ENCODE peak calls at places on chromosome 7, in nine cellular contexts. One of them, this sample, is unnamed. For H3K4me1 and H3K9me3, the result is how much of the 10 kb centered on the place peaks cover.

GRCh38 chr7:135193615-135194081 is 17.7 kb downstream of the WDR91 start:
- DNase-seq in A549: no peak
- DNase-seq in IMR-90: peak
- DNase-seq in sigmoid colon: no peak
- DNase-seq in uterus: no peak
- DNase-seq in endothelial cell of umbilical vein: no peak
- DNase-seq in body of pancreas: no peak
- DNase-seq in right lobe of liver: no peak
- DNase-seq in ovary: peak
- DNase-seq in this sample: no peak

GRCh38 chr7:38306136-38306535 is 32.7 kb upstream of the TARP start:
- DNase-seq in A549: no peak
- DNase-seq in IMR-90: peak
- DNase-seq in sigmoid colon: no peak
- DNase-seq in uterus: no peak
- DNase-seq in endothelial cell of umbilical vein: no peak
- DNase-seq in body of pancreas: no peak
- DNase-seq in right lobe of liver: no peak
- DNase-seq in ovary: no peak
- DNase-seq in this sample: no peak

GRCh38 chr7:149856-150636 is 42.3 kb upstream of the FAM20C start:
- DNase-seq in A549: no peak
- DNase-seq in IMR-90: no peak
- DNase-seq in sigmoid colon: peak
- DNase-seq in uterus: no peak
- DNase-seq in endothelial cell of umbilical vein: no peak
- DNase-seq in body of pancreas: peak
- DNase-seq in right lobe of liver: peak
- DNase-seq in ovary: no peak
- DNase-seq in this sample: peak

GRCh38 chr7:47578581-47579270 is 3.2 kb downstream of the TNS3 start:
- DNase-seq in A549: no peak
- DNase-seq in IMR-90: peak
- DNase-seq in sigmoid colon: no peak
- DNase-seq in uterus: no peak
- DNase-seq in endothelial cell of umbilical vein: peak
- DNase-seq in body of pancreas: no peak
- DNase-seq in right lobe of liver: no peak
- DNase-seq in ovary: no peak
- DNase-seq in this sample: no peak

GRCh38 chr7:158498443-158499108 is 89.0 kb downstream of the PTPRN2 start:
- DNase-seq in A549: no peak
- DNase-seq in IMR-90: no peak
- DNase-seq in sigmoid colon: no peak
- DNase-seq in uterus: no peak
- DNase-seq in endothelial cell of umbilical vein: no peak
- DNase-seq in body of pancreas: no peak
- DNase-seq in right lobe of liver: no peak
- DNase-seq in ovary: no peak
- DNase-seq in this sample: no peak

GRCh38 chr7:135801877-135802276 is 53.3 kb upstream of the FAM180A start:
- DNase-seq in A549: no peak
- DNase-seq in IMR-90: no peak
- DNase-seq in sigmoid colon: no peak
- DNase-seq in uterus: no peak
- DNase-seq in endothelial cell of umbilical vein: no peak
- DNase-seq in body of pancreas: no peak
- DNase-seq in right lobe of liver: no peak
- DNase-seq in ovary: no peak
- DNase-seq in this sample: peak

GRCh38 chr7:150903627-150904026 is 51.3 kb downstream of the AOC1 start:
- DNase-seq in A549: no peak
- DNase-seq in IMR-90: peak
- DNase-seq in sigmoid colon: peak
- DNase-seq in uterus: peak
- DNase-seq in endothelial cell of umbilical vein: peak
- DNase-seq in body of pancreas: peak
- DNase-seq in right lobe of liver: no peak
- DNase-seq in ovary: no peak
- DNase-seq in this sample: peak

GRCh38 chr7:110090113-110090820 is 1000.7 kb upstream of the LRRN3 start:
- DNase-seq in A549: no peak
- DNase-seq in IMR-90: peak
- DNase-seq in sigmoid colon: no peak
- DNase-seq in uterus: no peak
- DNase-seq in endothelial cell of umbilical vein: peak
- DNase-seq in body of pancreas: no peak
- DNase-seq in right lobe of liver: no peak
- DNase-seq in ovary: no peak
- DNase-seq in this sample: no peak

GRCh38 chr7:134900430-134900876 is 85.9 kb upstream of the AGBL3 start:
- DNase-seq in A549: no peak
- DNase-seq in IMR-90: no peak
- DNase-seq in sigmoid colon: no peak
- DNase-seq in uterus: no peak
- DNase-seq in endothelial cell of umbilical vein: no peak
- DNase-seq in body of pancreas: no peak
- DNase-seq in right lobe of liver: no peak
- DNase-seq in ovary: no peak
- DNase-seq in this sample: no peak

GRCh38 chr7:50832744-50833143 is 50.0 kb upstream of the GRB10 start:
- DNase-seq in A549: peak
- DNase-seq in IMR-90: peak
- DNase-seq in sigmoid colon: no peak
- DNase-seq in uterus: no peak
- DNase-seq in endothelial cell of umbilical vein: no peak
- DNase-seq in body of pancreas: no peak
- DNase-seq in right lobe of liver: no peak
- DNase-seq in ovary: no peak
- DNase-seq in this sample: no peak

GRCh38 chr7:148114807-148115206 is 475.8 kb upstream of the C7orf33 start:
- DNase-seq in A549: no peak
- DNase-seq in IMR-90: no peak
- DNase-seq in sigmoid colon: no peak
- DNase-seq in uterus: no peak
- DNase-seq in endothelial cell of umbilical vein: no peak
- DNase-seq in body of pancreas: no peak
- DNase-seq in right lobe of liver: no peak
- DNase-seq in ovary: no peak
- DNase-seq in this sample: no peak

GRCh38 chr7:5382281-5383041 is 41.2 kb downstream of the TNRC18 start:
- DNase-seq in A549: no peak
- DNase-seq in IMR-90: peak
- DNase-seq in sigmoid colon: peak
- DNase-seq in uterus: peak
- DNase-seq in endothelial cell of umbilical vein: no peak
- DNase-seq in body of pancreas: no peak
- DNase-seq in right lobe of liver: no peak
- DNase-seq in ovary: peak
- DNase-seq in this sample: no peak

GRCh38 chr7:129225931-129226572 is 1.2 kb downstream of the AHCYL2 start:
- DNase-seq in A549: no peak
- DNase-seq in IMR-90: peak
- DNase-seq in sigmoid colon: no peak
- DNase-seq in uterus: no peak
- DNase-seq in endothelial cell of umbilical vein: no peak
- DNase-seq in body of pancreas: no peak
- DNase-seq in right lobe of liver: no peak
- DNase-seq in ovary: no peak
- DNase-seq in this sample: no peak

GRCh38 chr7:38594931-38595330 is 36.2 kb downstream of the AMPH start:
- DNase-seq in A549: no peak
- DNase-seq in IMR-90: no peak
- DNase-seq in sigmoid colon: no peak
- DNase-seq in uterus: no peak
- DNase-seq in endothelial cell of umbilical vein: no peak
- DNase-seq in body of pancreas: no peak
- DNase-seq in right lobe of liver: no peak
- DNase-seq in ovary: no peak
- DNase-seq in this sample: no peak

GRCh38 chr7:1544896-1545416 is 11.0 kb downstream of the TMEM184A start:
- DNase-seq in A549: no peak
- DNase-seq in IMR-90: no peak
- DNase-seq in sigmoid colon: no peak
- DNase-seq in uterus: no peak
- DNase-seq in endothelial cell of umbilical vein: no peak
- DNase-seq in body of pancreas: no peak
- DNase-seq in right lobe of liver: no peak
- DNase-seq in ovary: no peak
- DNase-seq in this sample: no peak

GRCh38 chr7:71507665-71508064 is 375.7 kb downstream of the GALNT17 start:
- DNase-seq in A549: no peak
- DNase-seq in IMR-90: no peak
- DNase-seq in sigmoid colon: no peak
- DNase-seq in uterus: no peak
- DNase-seq in endothelial cell of umbilical vein: no peak
- DNase-seq in body of pancreas: no peak
- DNase-seq in right lobe of liver: no peak
- DNase-seq in ovary: no peak
- DNase-seq in this sample: no peak

GRCh38 chr7:65927489-65928448 is 54.2 kb downstream of the GUSB start:
- DNase-seq in A549: no peak
- DNase-seq in IMR-90: no peak
- DNase-seq in sigmoid colon: no peak
- DNase-seq in uterus: no peak
- DNase-seq in endothelial cell of umbilical vein: no peak
- DNase-seq in body of pancreas: no peak
- DNase-seq in right lobe of liver: no peak
- DNase-seq in ovary: no peak
- DNase-seq in this sample: no peak
- TF ChIP-seq POLR2A in A549: no peak
- TF ChIP-seq POLR2A in IMR-90: no peak
- TF ChIP-seq POLR2A in sigmoid colon: no peak
- TF ChIP-seq POLR2A in uterus: no peak
- TF ChIP-seq POLR2A in endothelial cell of umbilical vein: no peak
- TF ChIP-seq POLR2A in body of pancreas: no peak
- TF ChIP-seq POLR2A in right lobe of liver: no peak
- TF ChIP-seq POLR2A in ovary: no peak
- TF ChIP-seq POLR2A in this sample: no peak

GRCh38 chr7:27113991-27114866 is 11.7 kb upstream of the HOXA2 start:
- DNase-seq in A549: peak
- DNase-seq in IMR-90: peak
- DNase-seq in sigmoid colon: peak
- DNase-seq in uterus: peak
- DNase-seq in endothelial cell of umbilical vein: peak
- DNase-seq in body of pancreas: no peak
- DNase-seq in right lobe of liver: peak
- DNase-seq in ovary: peak
- DNase-seq in this sample: no peak
- H3K4me1 ChIP-seq in A549: half or more
- H3K4me1 ChIP-seq in IMR-90: under half
- H3K4me1 ChIP-seq in sigmoid colon: half or more
- H3K4me1 ChIP-seq in uterus: under half
- H3K4me1 ChIP-seq in endothelial cell of umbilical vein: half or more
- H3K4me1 ChIP-seq in body of pancreas: under half
- H3K4me1 ChIP-seq in right lobe of liver: under half
- H3K4me1 ChIP-seq in ovary: under half
- H3K4me1 ChIP-seq in this sample: under half

GRCh38 chr7:34137176-34137575 is 231.8 kb downstream of the BMPER start:
- DNase-seq in A549: no peak
- DNase-seq in IMR-90: peak
- DNase-seq in sigmoid colon: no peak
- DNase-seq in uterus: no peak
- DNase-seq in endothelial cell of umbilical vein: no peak
- DNase-seq in body of pancreas: no peak
- DNase-seq in right lobe of liver: no peak
- DNase-seq in ovary: no peak
- DNase-seq in this sample: no peak
- H3K9me3 ChIP-seq in A549: under half
- H3K9me3 ChIP-seq in IMR-90: under half
- H3K9me3 ChIP-seq in sigmoid colon: under half
- H3K9me3 ChIP-seq in uterus: under half
- H3K9me3 ChIP-seq in endothelial cell of umbilical vein: under half
- H3K9me3 ChIP-seq in body of pancreas: under half
- H3K9me3 ChIP-seq in right lobe of liver: under half
- H3K9me3 ChIP-seq in ovary: under half
- H3K9me3 ChIP-seq in this sample: under half

GRCh38 chr7:31796375-31796774 is 109.4 kb downstream of the PPP1R17 start:
- DNase-seq in A549: no peak
- DNase-seq in IMR-90: peak
- DNase-seq in sigmoid colon: no peak
- DNase-seq in uterus: no peak
- DNase-seq in endothelial cell of umbilical vein: no peak
- DNase-seq in body of pancreas: no peak
- DNase-seq in right lobe of liver: no peak
- DNase-seq in ovary: no peak
- DNase-seq in this sample: no peak

GRCh38 chr7:31788891-31789680 is 102.1 kb downstream of the PPP1R17 start:
- DNase-seq in A549: no peak
- DNase-seq in IMR-90: peak
- DNase-seq in sigmoid colon: no peak
- DNase-seq in uterus: no peak
- DNase-seq in endothelial cell of umbilical vein: no peak
- DNase-seq in body of pancreas: no peak
- DNase-seq in right lobe of liver: no peak
- DNase-seq in ovary: no peak
- DNase-seq in this sample: no peak

GRCh38 chr7:31791881-31792280 is 104.9 kb downstream of the PPP1R17 start:
- DNase-seq in A549: no peak
- DNase-seq in IMR-90: peak
- DNase-seq in sigmoid colon: no peak
- DNase-seq in uterus: no peak
- DNase-seq in endothelial cell of umbilical vein: no peak
- DNase-seq in body of pancreas: no peak
- DNase-seq in right lobe of liver: no peak
- DNase-seq in ovary: no peak
- DNase-seq in this sample: no peak

GRCh38 chr7:31794851-31795250 is 107.8 kb downstream of the PPP1R17 start:
- DNase-seq in A549: no peak
- DNase-seq in IMR-90: no peak
- DNase-seq in sigmoid colon: no peak
- DNase-seq in uterus: no peak
- DNase-seq in endothelial cell of umbilical vein: no peak
- DNase-seq in body of pancreas: no peak
- DNase-seq in right lobe of liver: no peak
- DNase-seq in ovary: no peak
- DNase-seq in this sample: no peak
- TF ChIP-seq POLR2A in A549: no peak
- TF ChIP-seq POLR2A in IMR-90: no peak
- TF ChIP-seq POLR2A in sigmoid colon: no peak
- TF ChIP-seq POLR2A in uterus: no peak
- TF ChIP-seq POLR2A in endothelial cell of umbilical vein: no peak
- TF ChIP-seq POLR2A in body of pancreas: no peak
- TF ChIP-seq POLR2A in right lobe of liver: no peak
- TF ChIP-seq POLR2A in ovary: no peak
- TF ChIP-seq POLR2A in this sample: no peak

DNA sequence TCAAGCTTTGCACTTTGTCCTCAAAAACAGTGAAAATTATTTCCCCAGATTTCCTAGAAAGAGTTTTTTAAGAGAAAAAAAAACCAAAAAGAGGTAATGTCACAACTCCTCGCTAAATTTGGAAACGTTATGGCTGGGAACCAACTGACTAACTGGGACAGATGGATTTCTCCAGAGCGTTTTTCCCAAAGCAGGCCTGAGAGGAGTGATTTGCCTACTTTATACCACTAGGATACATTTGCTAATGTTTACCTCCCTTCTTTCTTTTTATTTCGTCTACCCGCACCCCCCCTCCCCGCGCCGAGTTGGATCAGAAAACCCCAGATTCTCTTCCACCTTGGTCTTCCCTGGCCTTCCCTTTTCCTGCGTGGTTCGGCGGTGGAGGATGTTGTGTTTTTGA is 7.2 kb downstream of the CPA2 start:
- DNase-seq in A549: no peak
- DNase-seq in IMR-90: peak
- DNase-seq in sigmoid colon: no peak
- DNase-seq in uterus: peak
- DNase-seq in endothelial cell of umbilical vein: no peak
- DNase-seq in body of pancreas: no peak
- DNase-seq in right lobe of liver: no peak
- DNase-seq in ovary: no peak
- DNase-seq in this sample: no peak
- H3K4me1 ChIP-seq in A549: under half
- H3K4me1 ChIP-seq in IMR-90: under half
- H3K4me1 ChIP-seq in sigmoid colon: under half
- H3K4me1 ChIP-seq in uterus: under half
- H3K4me1 ChIP-seq in endothelial cell of umbilical vein: under half
- H3K4me1 ChIP-seq in body of pancreas: half or more
- H3K4me1 ChIP-seq in right lobe of liver: under half
- H3K4me1 ChIP-seq in ovary: under half
- H3K4me1 ChIP-seq in this sample: under half